ENCODE peak calls at places on chromosomes 6 and 20, in six cellular contexts. O, R, U, C, G and X are unnamed samples.
A peak's percentile ranks its signal among the peaks of the same experiment; 100 is the strongest.

GRCh38 chr20:58192567-58192966 is 35.9 kb downstream of the ANKRD60 start:
- DNase-seq in O (peak; percentile 50), R (no peak), U (no peak), C (peak; percentile 87), G (peak; percentile 33), X (peak; percentile 41)

GRCh38 chr6:84218091-84218490 is 9.4 kb downstream of the CEP162 start:
- DNase-seq in O (no peak), R (no peak), U (no peak), C (no peak), G (no peak), X (no peak)

GRCh38 chr6:157768304-157768703 is 54.7 kb upstream of the SNX9 start:
- DNase-seq in O (no peak), R (peak; percentile 75), U (no peak), C (no peak), G (no peak), X (no peak)

GRCh38 chr6:115370202-115370601 is 690.5 kb downstream of the FRK start:
- DNase-seq in O (no peak), R (no peak), U (no peak), C (no peak), G (no peak), X (no peak)

GRCh38 chr6:109892451-109893435 is 85.4 kb upstream of the GPR6 start:
- DNase-seq in O (no peak), R (no peak), U (no peak), C (peak; percentile 56), G (no peak), X (no peak)

GRCh38 chr6:138891255-138891986 is 95.5 kb downstream of the ECT2L start:
- DNase-seq in O (no peak), R (no peak), U (no peak), C (no peak), G (no peak), X (no peak)

GRCh38 chr20:50758992-50759391 is 27.6 kb downstream of the PARD6B start:
- DNase-seq in O (no peak), R (no peak), U (no peak), C (peak; percentile 32), G (no peak), X (no peak)

GRCh38 chr20:5596401-5597193 is 153.6 kb upstream of the SHLD1 start:
- DNase-seq in O (no peak), R (no peak), U (no peak), C (no peak), G (no peak), X (no peak)

GRCh38 chr6:82249381-82250253 is 2.1 kb upstream of the IBTK start:
- DNase-seq in O (no peak), R (no peak), U (no peak), C (no peak), G (no peak), X (no peak)

GRCh38 chr6:118893095-118893881 is 664 bp upstream of the ASF1A start:
- DNase-seq in O (peak; percentile 33), R (no peak), U (peak; percentile 49), C (no peak), G (no peak), X (no peak)

GRCh38 chr20:60749804-60750602 is 502.1 kb upstream of the CDH4 start:
- DNase-seq in O (peak; percentile 30), R (no peak), U (no peak), C (peak; percentile 64), G (no peak), X (no peak)

GRCh38 chr6:139540276-139540675 is 165.8 kb upstream of the CITED2 start:
- DNase-seq in O (no peak), R (peak; percentile 32), U (no peak), C (no peak), G (no peak), X (no peak)

GRCh38 chr20:16806886-16807285 is 58.7 kb downstream of the OTOR start:
- DNase-seq in O (no peak), R (no peak), U (no peak), C (no peak), G (no peak), X (no peak)

GRCh38 chr6:68778356-68779020 is 143.4 kb downstream of the ADGRB3 start:
- DNase-seq in O (peak; percentile 44), R (no peak), U (peak; percentile 11), C (peak; percentile 50), G (no peak), X (no peak)

GRCh38 chr20:17611290-17611539 is 41.3 kb downstream of the DSTN start:
- DNase-seq in O (no peak), R (no peak), U (no peak), C (no peak), G (no peak), X (no peak)

GRCh38 chr6:2794171-2794730 is 29.1 kb downstream of the WRNIP1 start:
- DNase-seq in O (no peak), R (no peak), U (no peak), C (no peak), G (no peak), X (no peak)

GRCh38 chr20:11588875-11589274 is 328.8 kb upstream of the BTBD3 start:
- DNase-seq in O (no peak), R (no peak), U (no peak), C (no peak), G (no peak), X (no peak)

GRCh38 chr6:24666616-24667377 is at the start of the genes ACOT13 and TDP2:
- DNase-seq in O (peak; percentile 98), R (peak; percentile 86), U (peak; percentile 98), C (peak; percentile 93), G (peak; percentile 82), X (peak; percentile 76)
- TF ChIP-seq POLR2A in O (peak; percentile 94), R (peak; percentile 90), U (peak; percentile 76), C (peak; percentile 94), G (peak; percentile 86), X (peak; percentile 92)

GRCh38 chr20:41645372-41645771 is 27.2 kb upstream of the CHD6 start:
- DNase-seq in O (no peak), R (no peak), U (no peak), C (no peak), G (no peak), X (no peak)

GRCh38 chr20:41639630-41640029 is 21.5 kb upstream of the CHD6 start:
- DNase-seq in O (no peak), R (no peak), U (no peak), C (no peak), G (no peak), X (no peak)

GRCh38 chr20:41638459-41638858 is 20.3 kb upstream of the CHD6 start:
- DNase-seq in O (no peak), R (no peak), U (no peak), C (no peak), G (no peak), X (no peak)

GRCh38 chr20:41649489-41649888 is 31.3 kb upstream of the CHD6 start:
- DNase-seq in O (no peak), R (no peak), U (no peak), C (no peak), G (no peak), X (no peak)

GRCh38 chr20:41643504-41643938 is 25.3 kb upstream of the CHD6 start:
- DNase-seq in O (peak; percentile 71), R (no peak), U (peak; percentile 93), C (no peak), G (no peak), X (no peak)
- TF ChIP-seq POLR2AphosphoS5 in O (no peak), R (no peak), U (no peak), C (no peak), G (no peak), X (no peak)

DNA sequence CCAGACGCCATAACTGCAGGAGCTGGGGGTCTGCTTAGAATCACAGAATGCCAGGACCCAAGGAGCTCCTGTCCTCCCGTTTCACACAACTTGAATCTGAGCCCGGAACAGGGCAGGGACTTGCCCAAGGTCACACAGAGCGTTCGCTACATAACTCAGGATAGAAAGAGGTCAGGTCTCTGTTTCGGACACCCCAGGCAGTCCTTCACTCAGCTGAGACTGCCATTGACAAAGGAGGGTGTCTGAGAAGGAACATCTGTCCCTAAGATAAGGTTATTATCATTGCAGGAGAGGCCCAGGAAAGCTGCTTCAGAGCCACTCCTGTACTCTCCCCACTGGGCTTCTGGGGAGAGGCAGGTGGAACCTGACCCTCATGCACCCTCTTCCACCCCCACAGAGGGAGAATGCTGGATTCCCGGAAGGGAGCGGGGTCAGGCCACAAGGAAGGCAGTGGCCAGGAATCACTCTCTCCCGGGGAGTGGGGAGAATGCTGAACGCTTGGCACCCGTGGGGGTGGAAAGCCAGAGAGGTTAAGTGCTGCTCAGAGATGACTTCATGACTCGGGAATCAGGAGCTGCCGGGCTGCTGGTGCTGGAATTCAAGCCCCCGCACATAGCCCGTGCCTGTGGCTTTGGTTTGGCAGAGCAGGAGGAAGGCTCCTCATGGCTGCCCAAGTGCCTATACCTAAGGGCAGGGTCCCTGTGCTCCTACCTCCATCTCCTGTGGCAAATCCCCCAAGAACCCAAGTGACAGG is 10.7 kb downstream of the SDC4 start:
- DNase-seq in O (peak; percentile 61), R (no peak), U (peak; percentile 65), C (peak; percentile 52), G (no peak), X (no peak)
- TF ChIP-seq TAF1 in O (no peak), R (no peak), U (no peak), C (no peak), G (no peak), X (no peak)

DNA sequence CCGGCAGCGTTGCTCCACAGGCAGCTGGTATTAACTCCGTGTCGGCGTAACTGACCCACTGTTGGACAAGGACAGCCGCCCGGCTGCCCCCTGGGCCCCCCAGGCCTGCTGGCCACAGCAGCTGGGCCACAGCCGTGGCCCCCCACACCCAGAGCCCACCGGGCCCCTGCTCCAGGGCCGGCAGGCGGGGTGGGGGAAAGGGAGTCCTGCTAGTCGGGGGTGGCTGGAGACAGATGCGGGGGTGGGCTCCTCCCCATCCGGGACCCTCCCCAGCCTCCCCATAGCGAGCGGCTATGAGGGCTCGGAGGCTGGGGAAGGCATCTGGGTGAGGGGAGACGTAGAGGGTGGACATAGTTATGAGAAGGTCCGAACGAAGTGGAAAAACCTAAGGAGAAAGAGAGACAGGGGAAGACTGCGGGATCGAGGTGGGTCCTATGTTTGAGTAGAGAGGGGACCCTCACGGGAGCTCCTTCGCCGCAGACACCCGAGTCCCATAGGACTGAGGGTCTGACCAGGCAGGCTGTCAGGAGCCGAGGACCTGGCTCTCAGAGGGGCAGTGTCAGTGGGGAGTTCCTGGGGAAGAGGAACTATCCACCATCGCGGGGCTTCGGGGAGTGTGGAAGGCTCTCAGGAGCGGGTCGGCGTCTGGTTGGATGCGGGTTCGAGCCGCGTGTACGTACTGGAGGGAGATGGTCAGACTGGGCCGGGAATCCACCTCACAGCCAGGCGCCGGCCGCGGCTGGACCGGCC is 511 bp downstream of the VARS1 start:
- DNase-seq in O (peak; percentile 86), R (no peak), U (no peak), C (no peak), G (peak; percentile 57), X (peak; percentile 57)
- TF ChIP-seq POLR2A in O (peak; percentile 86), R (no peak), U (no peak), C (no peak), G (peak; percentile 77), X (no peak)

DNA sequence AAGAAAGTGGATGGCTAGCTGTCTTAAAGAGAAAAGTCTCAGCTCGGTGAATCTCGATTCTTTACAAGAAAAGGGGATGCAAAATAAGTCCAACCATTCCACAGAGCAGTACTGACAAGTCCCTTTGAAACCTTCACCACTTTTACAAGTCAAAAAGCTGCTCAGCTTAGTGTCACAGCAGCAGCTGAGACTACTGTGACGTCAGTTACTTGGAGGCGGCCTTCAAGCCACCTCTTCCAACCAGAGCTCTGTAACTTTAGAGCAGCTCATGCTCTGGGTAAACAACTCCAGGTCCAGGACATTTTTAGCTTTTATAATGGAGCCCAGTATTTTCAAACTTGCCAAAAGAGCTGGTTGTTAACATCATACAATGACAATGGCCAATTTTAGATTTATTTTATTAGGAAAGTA is at the start of gene KIAA0408:
- DNase-seq in O (no peak), R (no peak), U (no peak), C (no peak), G (no peak), X (no peak)
- TF ChIP-seq POLR2AphosphoS5 in O (no peak), R (no peak), U (no peak), C (no peak), G (no peak), X (no peak)